ENCODE peak calls at places on chromosomes 7 and 10, in four cellular contexts. D, H, O and G are unnamed samples.
A peak's percentile ranks its signal among the peaks of the same experiment; 100 is the strongest.

GRCh38 chr10:79411546-79412495 is 33.6 kb downstream of the ZCCHC24 start:
- DNase-seq in D (peak; percentile 25), H (no peak), O (no peak), G (no peak)

GRCh38 chr7:10343108-10343507 is 630.6 kb upstream of the PHF14 start:
- DNase-seq in D (no peak), H (no peak), O (no peak), G (no peak)

GRCh38 chr10:46251857-46252847 is 34.6 kb upstream of the ANTXRL start:
- DNase-seq in D (no peak), H (no peak), O (no peak), G (no peak)

GRCh38 chr7:91656486-91657237 is 223.8 kb downstream of the MTERF1 start:
- DNase-seq in D (no peak), H (no peak), O (peak; percentile 24), G (no peak)

GRCh38 chr7:152108359-152108758 is 82.9 kb downstream of the GALNT11 start:
- DNase-seq in D (no peak), H (no peak), O (no peak), G (no peak)

GRCh38 chr10:86942441-86943315 is 14.7 kb downstream of the MMRN2 start:
- DNase-seq in D (no peak), H (no peak), O (no peak), G (no peak)

GRCh38 chr7:28106316-28106957 is 74.2 kb downstream of the JAZF1 start:
- DNase-seq in D (peak; percentile 44), H (no peak), O (no peak), G (peak; percentile 29)

GRCh38 chr10:88889559-88890337 is 9.7 kb downstream of the STAMBPL1 start:
- DNase-seq in D (no peak), H (no peak), O (no peak), G (no peak)

GRCh38 chr7:16528520-16528919 is 1.9 kb downstream of the LRRC72 start:
- DNase-seq in D (no peak), H (peak; percentile 68), O (no peak), G (no peak)

GRCh38 chr7:6833636-6834035 is 7.6 kb upstream of the CCZ1B start:
- DNase-seq in D (no peak), H (no peak), O (no peak), G (no peak)

GRCh38 chr7:100574362-100575205 is 884 bp upstream of the SAP25 start:
- DNase-seq in D (no peak), H (no peak), O (no peak), G (no peak)

GRCh38 chr7:35474100-35474499 is 220.2 kb upstream of the TBX20 start:
- DNase-seq in D (no peak), H (no peak), O (no peak), G (no peak)

GRCh38 chr7:113087278-113087998 is 811 bp upstream of the GPR85 start:
- DNase-seq in D (no peak), H (peak; percentile 69), O (peak; percentile 73), G (no peak)

GRCh38 chr7:123204206-123204835 is 4.6 kb upstream of the SLC13A1 start:
- DNase-seq in D (no peak), H (no peak), O (no peak), G (no peak)

GRCh38 chr10:103598654-103599115 is 105.2 kb downstream of the NEURL1 start:
- DNase-seq in D (peak; percentile 67), H (peak; percentile 60), O (peak; percentile 45), G (no peak)

GRCh38 chr10:131577786-131578471 is 266.4 kb upstream of the TCERG1L start:
- DNase-seq in D (no peak), H (no peak), O (no peak), G (no peak)

GRCh38 chr10:46030091-46030937 is at the start of gene NCOA4:
- DNase-seq in D (peak; percentile 96), H (peak; percentile 95), O (peak; percentile 86), G (peak; percentile 98)

GRCh38 chr10:117965984-117966383 is 80.8 kb downstream of the RAB11FIP2 start:
- DNase-seq in D (no peak), H (no peak), O (no peak), G (no peak)

GRCh38 chr7:105365541-105366534 is 22.9 kb downstream of the SRPK2 start:
- DNase-seq in D (no peak), H (no peak), O (no peak), G (no peak)

GRCh38 chr10:132861884-132862461 is 76.0 kb upstream of the NKX6-2 start:
- DNase-seq in D (peak; percentile 10), H (no peak), O (no peak), G (no peak)

GRCh38 chr7:89334785-89335184 is 539.2 kb upstream of the TEX47 start:
- DNase-seq in D (no peak), H (no peak), O (no peak), G (no peak)

GRCh38 chr7:157817944-157818700 is 481.3 kb downstream of the DNAJB6 start:
- DNase-seq in D (no peak), H (no peak), O (no peak), G (no peak)

GRCh38 chr10:67926956-67927355 is 42.5 kb downstream of the SIRT1 start:
- DNase-seq in D (no peak), H (no peak), O (no peak), G (no peak)

GRCh38 chr10:133445268-133445732 is 8.4 kb upstream of the SCART1 start:
- DNase-seq in D (no peak), H (no peak), O (no peak), G (no peak)

GRCh38 chr7:74479066-74479781 is 25.5 kb downstream of the GTF2IRD1 start:
- DNase-seq in D (peak; percentile 35), H (peak; percentile 27), O (no peak), G (no peak)